ENCODE peak calls at places on chromosomes 7 and 10, in nine cellular contexts. Z is heart left ventricle, T is spleen, V is ovary, O is gastrocnemius medialis, C is adrenal gland, I is uterus, N is Peyer's patch, J is transverse colon. G is an unnamed sample.

GRCh38 chr10:27658788-27659187 is 86.8 kb downstream of the MKX start:
- DNase-seq in I (no peak), C (no peak), N (no peak), Z (no peak), J (no peak), T (no peak), O (no peak), V (no peak), G (no peak)

GRCh38 chr7:37476881-37477280 is 28.2 kb upstream of the ELMO1 start:
- DNase-seq in I (no peak), Z (no peak), O (no peak), J (no peak), V (no peak), N (no peak), T (no peak), C (no peak), G (no peak)

GRCh38 chr10:96720422-96721206 is at the start of gene PIK3AP1:
- DNase-seq in V (peak; percentile 51), Z (peak; percentile 53), J (peak; percentile 79), N (peak; percentile 89), T (peak; percentile 98), I (peak; percentile 21), C (peak; percentile 53), O (peak; percentile 16), G (peak; percentile 34)

GRCh38 chr7:34662058-34662457 is 4.0 kb downstream of the NPSR1 start:
- DNase-seq in I (no peak), J (no peak), O (no peak), T (no peak), Z (no peak), C (no peak), V (no peak), N (no peak), G (no peak)

GRCh38 chr10:122112021-122112616 is 123.2 kb downstream of the TACC2 start:
- DNase-seq in N (no peak), C (no peak), V (no peak), Z (no peak), T (no peak), J (peak; percentile 20), O (no peak), I (no peak), G (peak; percentile 18)

GRCh38 chr10:123021517-123021916 is 12.7 kb downstream of the ACADSB start:
- DNase-seq in Z (no peak), T (no peak), N (no peak), I (no peak), J (no peak), C (no peak), O (no peak), V (no peak), G (no peak)

GRCh38 chr10:114550756-114551290 is 107.3 kb downstream of the ABLIM1 start:
- DNase-seq in T (no peak), I (no peak), N (no peak), J (no peak), O (no peak), Z (no peak), C (no peak), V (no peak), G (no peak)

GRCh38 chr7:87561702-87562101 is 39.0 kb downstream of the ABCB1 start:
- DNase-seq in C (no peak), V (no peak), I (no peak), Z (no peak), T (no peak), J (no peak), O (no peak), N (no peak), G (no peak)

GRCh38 chr7:73706122-73707044 is 13.1 kb downstream of the STX1A start:
- DNase-seq in C (no peak), O (no peak), Z (no peak), I (no peak), V (no peak), N (no peak), J (no peak), T (no peak), G (no peak)

GRCh38 chr7:95066736-95067530 is 159.5 kb downstream of the PPP1R9A start:
- DNase-seq in C (no peak), N (no peak), J (no peak), I (no peak), O (no peak), V (no peak), Z (no peak), T (no peak), G (no peak)

GRCh38 chr10:119541046-119541445 is 1.5 kb downstream of the RGS10 start:
- DNase-seq in I (no peak), C (no peak), N (peak; percentile 18), V (no peak), J (no peak), T (no peak), Z (no peak), O (no peak), G (no peak)

GRCh38 chr10:100021322-100021721 is 11.6 kb upstream of the DNMBP start:
- DNase-seq in J (no peak), T (no peak), I (no peak), N (no peak), O (no peak), Z (no peak), V (no peak), C (no peak), G (no peak)

GRCh38 chr7:51471199-51472016 is 154.8 kb upstream of the COBL start:
- DNase-seq in V (no peak), I (no peak), J (no peak), O (no peak), N (no peak), T (no peak), C (no peak), Z (no peak), G (no peak)

GRCh38 chr10:100637785-100638184 is 102.0 kb downstream of the HIF1AN start:
- DNase-seq in T (no peak), O (no peak), Z (no peak), I (no peak), N (no peak), C (no peak), V (no peak), J (no peak), G (peak; percentile 29)

GRCh38 chr7:154744226-154744860 is 258.6 kb downstream of the PAXIP1 start:
- DNase-seq in O (no peak), T (no peak), C (peak; percentile 36), Z (no peak), N (no peak), I (no peak), J (peak; percentile 42), V (no peak), G (peak; percentile 58)

GRCh38 chr7:26686448-26686981 is 177.9 kb downstream of the SKAP2 start:
- DNase-seq in J (no peak), N (no peak), T (no peak), I (no peak), Z (no peak), O (no peak), C (peak; percentile 60), V (no peak), G (no peak)

GRCh38 chr7:135197906-135198655 is 13.2 kb downstream of the WDR91 start:
- DNase-seq in V (no peak), I (no peak), Z (no peak), T (no peak), J (no peak), C (no peak), O (no peak), N (no peak), G (no peak)
- H3K36me3 ChIP-seq in V (no peaks in the 10 kb centered on the region), I (no peaks in the 10 kb centered on the region), Z (peaks cover 100% of the 10 kb centered on the region), T (peaks cover 2% of the 10 kb centered on the region), J (peaks cover 4% of the 10 kb centered on the region), C (no peaks in the 10 kb centered on the region), O (peaks cover 77% of the 10 kb centered on the region), N (peaks cover 61% of the 10 kb centered on the region), G (no peaks in the 10 kb centered on the region)

GRCh38 chr10:4865945-4866661 is 40.1 kb downstream of the AKR1E2 start:
- DNase-seq in T (no peak), I (no peak), V (no peak), J (no peak), C (no peak), N (no peak), O (no peak), Z (no peak), G (no peak)

GRCh38 chr10:4867520-4868356 is 41.7 kb downstream of the AKR1E2 start:
- DNase-seq in J (no peak), T (no peak), V (no peak), O (no peak), N (no peak), I (no peak), C (peak; percentile 68), Z (no peak), G (no peak)

GRCh38 chr10:4868357-4868657 is 42.3 kb downstream of the AKR1E2 start:
- DNase-seq in T (no peak), J (no peak), O (no peak), Z (no peak), I (no peak), N (no peak), V (no peak), C (no peak), G (no peak)

GRCh38 chr10:4867109-4867519 is 41.1 kb downstream of the AKR1E2 start:
- DNase-seq in Z (no peak), O (no peak), J (no peak), C (no peak), I (no peak), T (no peak), V (no peak), N (no peak), G (no peak)
- H3K4me3 ChIP-seq in Z (no peak overlapping the region), O (no peak overlapping the region), J (no peak overlapping the region), C (no peak overlapping the region), I (no peak overlapping the region), T (no peak overlapping the region), V (no peak overlapping the region), N (no peak overlapping the region), G (no peak overlapping the region)

GRCh38 chr7:104978460-104978859 is 35.5 kb upstream of the KMT2E start:
- DNase-seq in O (no peak), V (no peak), Z (peak; percentile 59), T (no peak), J (no peak), I (peak; percentile 30), N (no peak), C (no peak), G (peak; percentile 66)

GRCh38 chr7:104979167-104979841 is 34.7 kb upstream of the KMT2E start:
- DNase-seq in V (no peak), T (no peak), I (no peak), Z (peak; percentile 25), N (no peak), J (no peak), O (peak; percentile 28), C (peak; percentile 37), G (peak; percentile 44)

GRCh38 chr7:104980440-104980839 is 33.6 kb upstream of the KMT2E start:
- DNase-seq in I (no peak), Z (no peak), V (no peak), T (no peak), J (no peak), C (no peak), O (no peak), N (no peak), G (no peak)

GRCh38 chr7:104973909-104974415 is 40.0 kb upstream of the KMT2E start:
- DNase-seq in J (no peak), C (no peak), T (no peak), I (no peak), Z (peak; percentile 25), N (no peak), O (no peak), V (no peak), G (no peak)

GRCh38 chr7:104976966-104977636 is 36.9 kb upstream of the KMT2E start:
- DNase-seq in O (no peak), Z (no peak), I (no peak), N (no peak), T (no peak), J (no peak), C (no peak), V (no peak), G (no peak)
- TF ChIP-seq POLR2A in O (no peak), Z (no peak), I (no peak), N (no peak), T (no peak), J (no peak), C (no peak), V (no peak), G (no peak)

GRCh38 chr7:158763454-158764033 is 58.9 kb upstream of the NCAPG2 start:
- DNase-seq in O (no peak), T (no peak), V (no peak), C (no peak), J (peak; percentile 46), I (no peak), Z (no peak), N (no peak), G (no peak)
- H3K36me3 ChIP-seq in O (peaks cover 73% of the 10 kb centered on the region), T (peaks cover 4% of the 10 kb centered on the region), V (no peaks in the 10 kb centered on the region), C (no peaks in the 10 kb centered on the region), J (peaks cover 16% of the 10 kb centered on the region), I (no peaks in the 10 kb centered on the region), Z (peaks cover 89% of the 10 kb centered on the region), N (peaks cover 71% of the 10 kb centered on the region), G (no peaks in the 10 kb centered on the region)

G was measured in testis.